ENCODE peak calls at places on chromosome 7, in four cellular contexts. P is NCI-H2081, D is fibroblast of lung, T is amniotic epithelial cell. U is an unnamed sample.

GRCh38 chr7:128030263-128030998 is 806 bp downstream of the LRRC4 start:
- DNase-seq in P (no peak), D (no peak), T (no peak), U (no peak)

GRCh38 chr7:157688439-157689268 is 351.9 kb downstream of the DNAJB6 start:
- DNase-seq in P (no peak), D (no peak), T (no peak), U (no peak)

GRCh38 chr7:101114492-101114891 is 12.4 kb upstream of the SERPINE1 start:
- DNase-seq in P (no peak), D (no peak), T (peak; percentile 54), U (no peak)

GRCh38 chr7:140677496-140677895 is 4.8 kb downstream of the ADCK2 start:
- DNase-seq in P (no peak), D (no peak), T (no peak), U (no peak)

GRCh38 chr7:23012797-23013714 is 874 bp downstream of the HYCC1 start:
- DNase-seq in P (peak; percentile 44), D (no peak), T (peak; percentile 15), U (no peak)

GRCh38 chr7:149884016-149884415 is 10.2 kb downstream of the ATP6V0E2 start:
- DNase-seq in P (no peak), D (no peak), T (no peak), U (no peak)

GRCh38 chr7:1459512-1459892 is 232 bp upstream of the MICALL2 start:
- DNase-seq in P (peak; percentile 99), D (peak; percentile 99), T (peak; percentile 95), U (peak; percentile 89)

GRCh38 chr7:98869374-98870070 is at the start of gene TMEM130:
- DNase-seq in P (no peak), D (no peak), T (no peak), U (no peak)

GRCh38 chr7:6385909-6386560 is 61.7 kb downstream of the DAGLB start:
- DNase-seq in P (no peak), D (no peak), T (no peak), U (no peak)